ENCODE peak calls at places on chromosomes 7 and 10, in five cellular contexts. One of them, this sample, is unnamed.

GRCh38 chr7:66697451-66698438 is 42.8 kb upstream of the RABGEF1 start:
- DNase-seq in fibroblast of pulmonary artery: peak
- DNase-seq in fibroblast of lung: peak
- DNase-seq in KBM-7: no peak
- DNase-seq in stimulated activated CD8-positive, alpha-beta memory T cell treated with anti-CD3 and anti-CD28 coated beads, Interleukin-7, amount 100 ng/mL, for 1 hour: no peak
- DNase-seq in this sample: no peak

GRCh38 chr10:81179805-81180452 is 642.2 kb downstream of the SH2D4B start:
- DNase-seq in fibroblast of pulmonary artery: no peak
- DNase-seq in fibroblast of lung: no peak
- DNase-seq in KBM-7: peak
- DNase-seq in stimulated activated CD8-positive, alpha-beta memory T cell treated with anti-CD3 and anti-CD28 coated beads, Interleukin-7, amount 100 ng/mL, for 1 hour: no peak
- DNase-seq in this sample: no peak

GRCh38 chr10:34121974-34122282 is 693.2 kb downstream of the PARD3 start:
- DNase-seq in fibroblast of pulmonary artery: peak
- DNase-seq in fibroblast of lung: peak
- DNase-seq in KBM-7: peak
- DNase-seq in stimulated activated CD8-positive, alpha-beta memory T cell treated with anti-CD3 and anti-CD28 coated beads, Interleukin-7, amount 100 ng/mL, for 1 hour: no peak
- DNase-seq in this sample: no peak

GRCh38 chr7:69790915-69791473 is 192.7 kb downstream of the AUTS2 start:
- DNase-seq in fibroblast of pulmonary artery: no peak
- DNase-seq in fibroblast of lung: no peak
- DNase-seq in KBM-7: no peak
- DNase-seq in stimulated activated CD8-positive, alpha-beta memory T cell treated with anti-CD3 and anti-CD28 coated beads, Interleukin-7, amount 100 ng/mL, for 1 hour: no peak
- DNase-seq in this sample: no peak

GRCh38 chr10:70376436-70377378 is 5.7 kb downstream of the LRRC20 start:
- DNase-seq in fibroblast of pulmonary artery: no peak
- DNase-seq in fibroblast of lung: no peak
- DNase-seq in KBM-7: no peak
- DNase-seq in stimulated activated CD8-positive, alpha-beta memory T cell treated with anti-CD3 and anti-CD28 coated beads, Interleukin-7, amount 100 ng/mL, for 1 hour: no peak
- DNase-seq in this sample: no peak

GRCh38 chr7:45681596-45682357 is 107.6 kb downstream of the ADCY1 start:
- DNase-seq in fibroblast of pulmonary artery: no peak
- DNase-seq in fibroblast of lung: no peak
- DNase-seq in KBM-7: no peak
- DNase-seq in stimulated activated CD8-positive, alpha-beta memory T cell treated with anti-CD3 and anti-CD28 coated beads, Interleukin-7, amount 100 ng/mL, for 1 hour: no peak
- DNase-seq in this sample: no peak

GRCh38 chr7:157551325-157552070 is 214.7 kb downstream of the DNAJB6 start:
- DNase-seq in fibroblast of pulmonary artery: no peak
- DNase-seq in fibroblast of lung: no peak
- DNase-seq in KBM-7: no peak
- DNase-seq in stimulated activated CD8-positive, alpha-beta memory T cell treated with anti-CD3 and anti-CD28 coated beads, Interleukin-7, amount 100 ng/mL, for 1 hour: no peak
- DNase-seq in this sample: no peak

GRCh38 chr7:92635538-92635937 is 45.3 kb upstream of the FAM133B start:
- DNase-seq in fibroblast of pulmonary artery: no peak
- DNase-seq in fibroblast of lung: no peak
- DNase-seq in KBM-7: peak
- DNase-seq in stimulated activated CD8-positive, alpha-beta memory T cell treated with anti-CD3 and anti-CD28 coated beads, Interleukin-7, amount 100 ng/mL, for 1 hour: no peak
- DNase-seq in this sample: no peak

GRCh38 chr10:103203466-103203865 is 10.4 kb upstream of the NT5C2 start:
- DNase-seq in fibroblast of pulmonary artery: no peak
- DNase-seq in fibroblast of lung: no peak
- DNase-seq in KBM-7: no peak
- DNase-seq in stimulated activated CD8-positive, alpha-beta memory T cell treated with anti-CD3 and anti-CD28 coated beads, Interleukin-7, amount 100 ng/mL, for 1 hour: no peak
- DNase-seq in this sample: no peak

GRCh38 chr7:149027560-149028345 is 552 bp downstream of the PDIA4 start:
- DNase-seq in fibroblast of pulmonary artery: peak
- DNase-seq in fibroblast of lung: peak
- DNase-seq in KBM-7: peak
- DNase-seq in stimulated activated CD8-positive, alpha-beta memory T cell treated with anti-CD3 and anti-CD28 coated beads, Interleukin-7, amount 100 ng/mL, for 1 hour: no peak
- DNase-seq in this sample: no peak

GRCh38 chr10:6348091-6348862 is 145.5 kb downstream of the PFKFB3 start:
- DNase-seq in fibroblast of pulmonary artery: no peak
- DNase-seq in fibroblast of lung: no peak
- DNase-seq in KBM-7: peak
- DNase-seq in stimulated activated CD8-positive, alpha-beta memory T cell treated with anti-CD3 and anti-CD28 coated beads, Interleukin-7, amount 100 ng/mL, for 1 hour: peak
- DNase-seq in this sample: no peak

GRCh38 chr10:44879531-44879899 is 31.6 kb upstream of the TMEM72 start:
- DNase-seq in fibroblast of pulmonary artery: no peak
- DNase-seq in fibroblast of lung: no peak
- DNase-seq in KBM-7: no peak
- DNase-seq in stimulated activated CD8-positive, alpha-beta memory T cell treated with anti-CD3 and anti-CD28 coated beads, Interleukin-7, amount 100 ng/mL, for 1 hour: no peak
- DNase-seq in this sample: no peak

GRCh38 chr7:38584443-38585210 is 46.5 kb downstream of the AMPH start:
- DNase-seq in fibroblast of pulmonary artery: peak
- DNase-seq in fibroblast of lung: peak
- DNase-seq in KBM-7: no peak
- DNase-seq in stimulated activated CD8-positive, alpha-beta memory T cell treated with anti-CD3 and anti-CD28 coated beads, Interleukin-7, amount 100 ng/mL, for 1 hour: no peak
- DNase-seq in this sample: no peak

GRCh38 chr7:136251826-136252225 is 274.7 kb upstream of the MTPN start:
- DNase-seq in fibroblast of pulmonary artery: no peak
- DNase-seq in fibroblast of lung: no peak
- DNase-seq in KBM-7: no peak
- DNase-seq in stimulated activated CD8-positive, alpha-beta memory T cell treated with anti-CD3 and anti-CD28 coated beads, Interleukin-7, amount 100 ng/mL, for 1 hour: no peak
- DNase-seq in this sample: no peak

GRCh38 chr10:75403144-75404022 is 1.8 kb upstream of the ZNF503 start:
- DNase-seq in fibroblast of pulmonary artery: no peak
- DNase-seq in fibroblast of lung: peak
- DNase-seq in KBM-7: no peak
- DNase-seq in stimulated activated CD8-positive, alpha-beta memory T cell treated with anti-CD3 and anti-CD28 coated beads, Interleukin-7, amount 100 ng/mL, for 1 hour: no peak
- DNase-seq in this sample: no peak

GRCh38 chr10:28812384-28813372 is 135.4 kb downstream of the BAMBI start:
- DNase-seq in fibroblast of pulmonary artery: no peak
- DNase-seq in fibroblast of lung: no peak
- DNase-seq in KBM-7: no peak
- DNase-seq in stimulated activated CD8-positive, alpha-beta memory T cell treated with anti-CD3 and anti-CD28 coated beads, Interleukin-7, amount 100 ng/mL, for 1 hour: no peak
- DNase-seq in this sample: no peak

GRCh38 chr10:116613486-116613885 is 7.3 kb upstream of the PNLIPRP2 start:
- DNase-seq in fibroblast of pulmonary artery: no peak
- DNase-seq in fibroblast of lung: no peak
- DNase-seq in KBM-7: no peak
- DNase-seq in stimulated activated CD8-positive, alpha-beta memory T cell treated with anti-CD3 and anti-CD28 coated beads, Interleukin-7, amount 100 ng/mL, for 1 hour: no peak
- DNase-seq in this sample: no peak

GRCh38 chr7:1233328-1234048 is 816 bp downstream of the UNCX start:
- DNase-seq in fibroblast of pulmonary artery: no peak
- DNase-seq in fibroblast of lung: no peak
- DNase-seq in KBM-7: no peak
- DNase-seq in stimulated activated CD8-positive, alpha-beta memory T cell treated with anti-CD3 and anti-CD28 coated beads, Interleukin-7, amount 100 ng/mL, for 1 hour: no peak
- DNase-seq in this sample: no peak

GRCh38 chr7:127628445-127628844 is 10.5 kb upstream of the PAX4 start:
- DNase-seq in fibroblast of pulmonary artery: no peak
- DNase-seq in fibroblast of lung: no peak
- DNase-seq in KBM-7: no peak
- DNase-seq in stimulated activated CD8-positive, alpha-beta memory T cell treated with anti-CD3 and anti-CD28 coated beads, Interleukin-7, amount 100 ng/mL, for 1 hour: no peak
- DNase-seq in this sample: no peak

GRCh38 chr10:22340362-22341189 is 4.7 kb upstream of the SPAG6 start:
- DNase-seq in fibroblast of pulmonary artery: peak
- DNase-seq in fibroblast of lung: no peak
- DNase-seq in KBM-7: peak
- DNase-seq in stimulated activated CD8-positive, alpha-beta memory T cell treated with anti-CD3 and anti-CD28 coated beads, Interleukin-7, amount 100 ng/mL, for 1 hour: no peak
- DNase-seq in this sample: peak

GRCh38 chr10:76210241-76210640 is 778.8 kb downstream of the LRMDA start:
- DNase-seq in fibroblast of pulmonary artery: no peak
- DNase-seq in fibroblast of lung: no peak
- DNase-seq in KBM-7: no peak
- DNase-seq in stimulated activated CD8-positive, alpha-beta memory T cell treated with anti-CD3 and anti-CD28 coated beads, Interleukin-7, amount 100 ng/mL, for 1 hour: no peak
- DNase-seq in this sample: no peak

GRCh38 chr7:70498633-70499032 is 633.3 kb upstream of the GALNT17 start:
- DNase-seq in fibroblast of pulmonary artery: no peak
- DNase-seq in fibroblast of lung: no peak
- DNase-seq in KBM-7: no peak
- DNase-seq in stimulated activated CD8-positive, alpha-beta memory T cell treated with anti-CD3 and anti-CD28 coated beads, Interleukin-7, amount 100 ng/mL, for 1 hour: no peak
- DNase-seq in this sample: no peak

GRCh38 chr10:116274141-116274861 is 1.3 kb upstream of the GFRA1 start:
- DNase-seq in fibroblast of pulmonary artery: no peak
- DNase-seq in fibroblast of lung: peak
- DNase-seq in KBM-7: no peak
- DNase-seq in stimulated activated CD8-positive, alpha-beta memory T cell treated with anti-CD3 and anti-CD28 coated beads, Interleukin-7, amount 100 ng/mL, for 1 hour: no peak
- DNase-seq in this sample: no peak

GRCh38 chr10:29688230-29688634 is 53.5 kb upstream of the SVIL start:
- DNase-seq in fibroblast of pulmonary artery: peak
- DNase-seq in fibroblast of lung: no peak
- DNase-seq in KBM-7: no peak
- DNase-seq in stimulated activated CD8-positive, alpha-beta memory T cell treated with anti-CD3 and anti-CD28 coated beads, Interleukin-7, amount 100 ng/mL, for 1 hour: no peak
- DNase-seq in this sample: no peak

GRCh38 chr10:92047215-92047614 is 123.6 kb downstream of the BTAF1 start:
- DNase-seq in fibroblast of pulmonary artery: peak
- DNase-seq in fibroblast of lung: no peak
- DNase-seq in KBM-7: no peak
- DNase-seq in stimulated activated CD8-positive, alpha-beta memory T cell treated with anti-CD3 and anti-CD28 coated beads, Interleukin-7, amount 100 ng/mL, for 1 hour: no peak
- DNase-seq in this sample: no peak

GRCh38 chr7:95794917-95795515 is 22.7 kb downstream of the DYNC1I1 start:
- DNase-seq in fibroblast of pulmonary artery: peak
- DNase-seq in fibroblast of lung: peak
- DNase-seq in KBM-7: peak
- DNase-seq in stimulated activated CD8-positive, alpha-beta memory T cell treated with anti-CD3 and anti-CD28 coated beads, Interleukin-7, amount 100 ng/mL, for 1 hour: no peak
- DNase-seq in this sample: no peak

GRCh38 chr7:236967-237366 is 44.6 kb downstream of the FAM20C start:
- DNase-seq in fibroblast of pulmonary artery: no peak
- DNase-seq in fibroblast of lung: no peak
- DNase-seq in KBM-7: no peak
- DNase-seq in stimulated activated CD8-positive, alpha-beta memory T cell treated with anti-CD3 and anti-CD28 coated beads, Interleukin-7, amount 100 ng/mL, for 1 hour: no peak
- DNase-seq in this sample: no peak

GRCh38 chr7:50359995-50360925 is 55.7 kb downstream of the IKZF1 start:
- DNase-seq in fibroblast of pulmonary artery: no peak
- DNase-seq in fibroblast of lung: no peak
- DNase-seq in KBM-7: no peak
- DNase-seq in stimulated activated CD8-positive, alpha-beta memory T cell treated with anti-CD3 and anti-CD28 coated beads, Interleukin-7, amount 100 ng/mL, for 1 hour: peak
- DNase-seq in this sample: no peak

GRCh38 chr10:107859065-107859464 is 694.6 kb upstream of the SORCS1 start:
- DNase-seq in fibroblast of pulmonary artery: no peak
- DNase-seq in fibroblast of lung: no peak
- DNase-seq in KBM-7: peak
- DNase-seq in stimulated activated CD8-positive, alpha-beta memory T cell treated with anti-CD3 and anti-CD28 coated beads, Interleukin-7, amount 100 ng/mL, for 1 hour: no peak
- DNase-seq in this sample: no peak

GRCh38 chr10:63133787-63134557 is 844 bp downstream of the NRBF2 start:
- DNase-seq in fibroblast of pulmonary artery: peak
- DNase-seq in fibroblast of lung: peak
- DNase-seq in KBM-7: peak
- DNase-seq in stimulated activated CD8-positive, alpha-beta memory T cell treated with anti-CD3 and anti-CD28 coated beads, Interleukin-7, amount 100 ng/mL, for 1 hour: no peak
- DNase-seq in this sample: no peak

GRCh38 chr10:77409697-77410471 is 227.7 kb downstream of the KCNMA1 start:
- DNase-seq in fibroblast of pulmonary artery: no peak
- DNase-seq in fibroblast of lung: no peak
- DNase-seq in KBM-7: no peak
- DNase-seq in stimulated activated CD8-positive, alpha-beta memory T cell treated with anti-CD3 and anti-CD28 coated beads, Interleukin-7, amount 100 ng/mL, for 1 hour: no peak
- DNase-seq in this sample: no peak

GRCh38 chr7:116417593-116418345 is 81.8 kb upstream of the CAV2 start:
- DNase-seq in fibroblast of pulmonary artery: peak
- DNase-seq in fibroblast of lung: no peak
- DNase-seq in KBM-7: peak
- DNase-seq in stimulated activated CD8-positive, alpha-beta memory T cell treated with anti-CD3 and anti-CD28 coated beads, Interleukin-7, amount 100 ng/mL, for 1 hour: no peak
- DNase-seq in this sample: no peak

GRCh38 chr7:127251458-127252379 is 1.0 kb downstream of the GRM8 start:
- DNase-seq in fibroblast of pulmonary artery: no peak
- DNase-seq in fibroblast of lung: no peak
- DNase-seq in KBM-7: peak
- DNase-seq in stimulated activated CD8-positive, alpha-beta memory T cell treated with anti-CD3 and anti-CD28 coated beads, Interleukin-7, amount 100 ng/mL, for 1 hour: no peak
- DNase-seq in this sample: no peak

This sample was measured in cortex of kidney.